ENCODE peak calls at places on chromosome 1, in nine cellular contexts. F, G, B, W, D, A, Y, L and X are unnamed samples.

GRCh38 chr1:84402060-84402459 is 3.8 kb downstream of the DNASE2B start:
- DNase-seq in A (no peak), F (no peak), B (no peak), D (no peak), Y (no peak), G (no peak), L (no peak), W (no peak), X (no peak)

GRCh38 chr1:24903011-24903461 is 27.0 kb downstream of the RUNX3 start:
- DNase-seq in B (no peak), G (no peak), A (peak), Y (no peak), W (no peak), F (no peak), L (no peak), D (no peak), X (peak)

GRCh38 chr1:36365310-36365895 is 20.3 kb downstream of the STK40 start:
- DNase-seq in W (no peak), Y (no peak), G (no peak), A (no peak), F (no peak), D (peak), L (no peak), B (no peak), X (no peak)

GRCh38 chr1:58754683-58755467 is 29.0 kb downstream of the JUN start:
- DNase-seq in D (no peak), A (no peak), F (no peak), Y (no peak), L (no peak), G (no peak), B (no peak), W (no peak), X (no peak)

GRCh38 chr1:47754221-47754620 is 243.0 kb downstream of the TRABD2B start:
- DNase-seq in D (no peak), W (no peak), Y (no peak), G (no peak), A (no peak), L (no peak), B (no peak), F (no peak), X (no peak)

GRCh38 chr1:107883562-107883961 is 81.4 kb downstream of the VAV3 start:
- DNase-seq in D (no peak), L (no peak), B (no peak), Y (no peak), W (no peak), G (no peak), A (peak), F (no peak), X (no peak)

GRCh38 chr1:243802736-243803135 is 47.3 kb downstream of the AKT3 start:
- DNase-seq in Y (no peak), B (no peak), G (no peak), L (no peak), F (no peak), W (no peak), A (no peak), D (no peak), X (no peak)

GRCh38 chr1:245765241-245766000 is 610.6 kb downstream of the KIF26B start:
- DNase-seq in A (no peak), L (no peak), Y (peak), B (no peak), D (no peak), G (no peak), W (no peak), F (no peak), X (no peak)

GRCh38 chr1:10511494-10511885 is 36.7 kb downstream of the PEX14 start:
- DNase-seq in W (no peak), D (no peak), F (no peak), L (no peak), G (no peak), Y (no peak), A (peak), B (no peak), X (no peak)

GRCh38 chr1:37277366-37277765 is 197.0 kb upstream of the ZC3H12A start:
- DNase-seq in A (no peak), W (no peak), B (no peak), G (no peak), L (no peak), Y (no peak), D (no peak), F (no peak), X (no peak)